ENCODE peak calls at places on chromosomes 1 and 21, in nine cellular contexts. X, W, V, J, B, R, N, Y and K are unnamed samples.

GRCh38 chr1:30764939-30765582 is 7.5 kb upstream of the LAPTM5 start:
- DNase-seq in V (no peak), N (no peak), Y (no peak), X (no peak), W (no peak), J (no peak), R (no peak), B (no peak), K (no peak)

GRCh38 chr1:183648042-183648441 is 5.1 kb downstream of the APOBEC4 start:
- DNase-seq in R (no peak), Y (no peak), W (no peak), X (no peak), J (no peak), N (no peak), B (no peak), V (no peak), K (no peak)

GRCh38 chr1:48853006-48853405 is 76.3 kb upstream of the BEND5 start:
- DNase-seq in X (peak), R (no peak), V (no peak), B (no peak), Y (no peak), N (no peak), W (no peak), J (no peak), K (no peak)

GRCh38 chr21:36968414-36968813 is 1.9 kb upstream of the HLCS start:
- DNase-seq in J (no peak), R (no peak), Y (no peak), W (no peak), B (no peak), N (no peak), V (no peak), X (no peak), K (no peak)

GRCh38 chr1:102234753-102235359 is 238.1 kb upstream of the OLFM3 start:
- DNase-seq in R (no peak), N (no peak), W (no peak), V (no peak), B (no peak), Y (no peak), J (no peak), X (no peak), K (no peak)

GRCh38 chr1:50704126-50704525 is 255.9 kb downstream of the FAF1 start:
- DNase-seq in Y (peak), N (no peak), B (no peak), R (no peak), X (peak), J (no peak), W (peak), V (no peak), K (no peak)

GRCh38 chr1:11701551-11701961 is 10.0 kb downstream of the DRAXIN start:
- DNase-seq in V (no peak), B (no peak), Y (peak), R (no peak), X (no peak), W (no peak), N (no peak), J (no peak), K (no peak)

GRCh38 chr1:111503585-111504060 is at the start of the genes ADORA3 and TMIGD3:
- DNase-seq in B (peak), J (no peak), W (no peak), N (no peak), R (no peak), V (no peak), Y (no peak), X (no peak), K (no peak)

GRCh38 chr1:214846971-214847810 is 235.3 kb upstream of the KCNK2 start:
- DNase-seq in J (no peak), B (no peak), W (no peak), X (no peak), N (no peak), V (no peak), Y (no peak), R (no peak), K (no peak)

GRCh38 chr1:41662656-41663437 is 178.4 kb upstream of the EDN2 start:
- DNase-seq in J (peak), N (peak), B (peak), X (peak), V (no peak), R (no peak), Y (peak), W (no peak), K (no peak)

GRCh38 chr1:151924691-151925587 is 15.6 kb upstream of the THEM4 start:
- DNase-seq in V (no peak), N (no peak), W (no peak), J (no peak), Y (no peak), B (no peak), R (no peak), X (no peak), K (no peak)

GRCh38 chr1:39632491-39633417 is 6.7 kb downstream of the HEYL start:
- DNase-seq in W (peak), B (peak), X (no peak), J (peak), N (peak), V (no peak), R (peak), Y (no peak), K (no peak)

GRCh38 chr1:40477680-40478057 is 579 bp downstream of the ZFP69 start:
- DNase-seq in X (no peak), B (peak), Y (no peak), W (peak), R (no peak), V (no peak), J (no peak), N (peak), K (peak)

DNA sequence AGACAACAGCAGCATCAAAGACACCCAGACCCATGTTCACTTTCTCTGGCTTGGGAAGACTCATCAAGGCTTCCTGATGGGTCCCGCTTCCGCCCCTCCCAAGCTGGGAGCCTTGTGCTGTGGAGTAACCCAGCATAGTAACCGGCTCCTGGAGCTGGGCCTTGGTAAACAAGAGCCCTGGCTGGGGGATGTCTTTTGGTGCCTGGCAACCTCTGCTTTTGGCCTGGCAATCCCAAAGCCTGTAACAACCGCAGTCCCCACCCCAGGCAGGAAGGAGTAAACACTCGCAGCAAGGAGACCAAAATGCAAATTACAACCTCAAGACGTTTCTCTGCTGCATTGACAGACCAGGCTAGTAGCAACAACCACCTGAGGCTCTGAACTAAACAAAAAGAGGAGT is 16.9 kb upstream of the THRAP3 start:
- DNase-seq in X (no peak), W (no peak), R (peak), J (peak), N (no peak), V (no peak), Y (no peak), B (peak), K (peak)
- H3K27ac ChIP-seq in X (peak), W (no peak), R (peak), J (peak), N (no peak), V (peak), Y (no peak), B (no peak), K (no peak)

GRCh38 chr1:155909894-155910293 is 1.3 kb downstream of the RIT1 start:
- DNase-seq in J (no peak), B (no peak), N (no peak), W (no peak), Y (no peak), V (no peak), R (peak), X (no peak), K (no peak)
- H3K4me3 ChIP-seq in J (peak), B (peak), N (no peak), W (peak), Y (peak), V (peak), R (peak), X (peak), K (peak)

DNA sequence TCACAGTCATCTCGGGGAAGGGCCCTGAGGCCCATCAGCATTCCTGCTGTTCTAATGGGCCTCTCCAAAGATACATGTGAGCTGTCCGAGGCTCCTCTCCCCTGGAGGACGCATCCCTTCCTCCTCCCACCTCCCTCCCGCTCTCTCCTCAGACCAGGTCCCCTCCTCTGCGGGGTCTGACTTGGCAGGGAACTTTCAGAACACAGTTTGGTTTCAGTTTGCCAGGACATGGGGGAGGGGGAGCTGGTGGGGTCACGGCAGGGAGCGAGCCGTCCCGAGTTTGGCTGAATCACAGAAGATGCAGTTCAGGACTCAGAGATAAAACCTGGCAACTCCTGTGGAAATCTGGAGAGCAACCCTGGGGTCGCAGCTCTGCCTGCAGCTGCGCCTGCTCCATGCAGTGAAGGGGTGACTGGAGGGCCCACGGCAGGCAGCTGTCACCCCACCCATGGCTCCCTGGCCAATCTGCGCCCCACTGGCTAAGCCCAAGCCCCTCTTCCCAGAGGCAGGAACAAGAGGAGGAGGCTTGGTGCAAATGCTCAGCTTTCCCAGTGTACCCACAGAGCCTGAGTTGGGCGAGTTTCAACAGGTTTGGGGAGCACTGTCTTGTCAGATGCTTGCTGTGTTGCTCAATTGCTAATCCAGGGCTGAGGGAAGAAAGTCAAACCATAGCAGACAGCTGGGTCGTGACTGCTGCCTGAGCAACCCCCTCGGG is 5.7 kb downstream of the WNT4 start:
- DNase-seq in Y (no peak), R (no peak), W (no peak), N (peak), B (no peak), X (no peak), V (no peak), J (no peak), K (no peak)
- TF ChIP-seq EP300 in Y (no peak), R (no peak), W (no peak), N (no peak), B (no peak), X (no peak), V (no peak), J (no peak), K (no peak)

GRCh38 chr1:228352677-228353481 is 53.8 kb downstream of the TRIM11 start:
- DNase-seq in B (no peak), V (no peak), R (no peak), J (peak), Y (no peak), N (peak), X (no peak), W (no peak), K (no peak)
- H3K27ac ChIP-seq in B (no peak), V (no peak), R (no peak), J (no peak), Y (no peak), N (no peak), X (no peak), W (no peak), K (no peak)

GRCh38 chr1:230938924-230939368 is 39.7 kb downstream of the TTC13 start:
- DNase-seq in N (no peak), B (no peak), J (no peak), W (no peak), R (no peak), V (no peak), Y (no peak), X (no peak), K (no peak)
- H3K4me3 ChIP-seq in N (no peak), B (no peak), J (no peak), W (no peak), R (no peak), V (no peak), Y (no peak), X (no peak), K (no peak)

DNA sequence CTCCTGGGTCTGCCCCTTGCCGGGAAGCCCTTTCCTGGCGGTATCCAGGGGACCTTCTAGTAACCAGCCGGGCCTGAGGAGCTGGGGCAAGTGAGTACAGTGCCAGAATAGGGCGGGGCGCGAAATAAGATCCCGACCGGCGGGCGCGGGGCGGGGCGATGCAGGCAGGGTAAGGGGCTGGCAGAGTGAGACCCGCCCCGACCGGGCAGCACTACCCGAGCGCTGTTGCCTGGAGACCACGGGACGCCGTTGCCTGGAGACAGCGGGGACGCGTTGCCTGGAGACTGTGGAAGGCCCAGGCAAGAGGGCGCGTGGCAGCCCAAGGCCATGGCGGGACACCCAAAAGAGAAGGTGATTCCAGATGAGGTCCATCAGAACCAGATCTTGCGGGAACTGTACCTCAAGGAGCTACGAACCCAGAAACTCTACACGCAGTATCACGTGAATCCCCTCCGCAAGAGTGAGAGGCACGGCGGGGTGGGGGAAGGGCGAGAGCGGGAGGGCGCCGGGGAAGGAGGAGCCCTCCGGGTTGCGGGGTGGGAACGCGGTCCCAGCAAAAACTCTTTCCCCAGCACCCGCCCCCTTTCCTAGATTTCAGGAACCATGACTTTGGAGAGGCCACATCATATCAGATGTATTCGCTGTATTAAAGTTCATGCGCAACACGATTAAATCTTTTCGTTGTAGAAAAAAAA is 24.3 kb downstream of the EBNA1BP2 start:
- DNase-seq in W (peak), B (peak), R (peak), V (no peak), N (peak), Y (peak), X (no peak), J (peak), K (peak)
- TF ChIP-seq EP300 in W (no peak), B (no peak), R (no peak), V (no peak), N (no peak), Y (no peak), X (no peak), J (no peak), K (no peak)

GRCh38 chr21:42223826-42224575 is 5.1 kb downstream of the ABCG1 start:
- DNase-seq in J (peak), R (no peak), Y (no peak), X (no peak), W (no peak), N (no peak), V (no peak), B (no peak), K (no peak)

GRCh38 chr21:42222821-42223390 is 4.0 kb downstream of the ABCG1 start:
- DNase-seq in X (no peak), W (no peak), N (no peak), B (no peak), Y (no peak), J (peak), V (no peak), R (no peak), K (no peak)

GRCh38 chr21:42225042-42225441 is 6.1 kb downstream of the ABCG1 start:
- DNase-seq in Y (no peak), B (no peak), N (no peak), R (no peak), W (no peak), V (no peak), J (no peak), X (no peak), K (no peak)

GRCh38 chr21:42227909-42228708 is 9.2 kb downstream of the ABCG1 start:
- DNase-seq in V (peak), W (peak), B (peak), N (peak), Y (peak), R (peak), X (peak), J (peak), K (peak)

DNA sequence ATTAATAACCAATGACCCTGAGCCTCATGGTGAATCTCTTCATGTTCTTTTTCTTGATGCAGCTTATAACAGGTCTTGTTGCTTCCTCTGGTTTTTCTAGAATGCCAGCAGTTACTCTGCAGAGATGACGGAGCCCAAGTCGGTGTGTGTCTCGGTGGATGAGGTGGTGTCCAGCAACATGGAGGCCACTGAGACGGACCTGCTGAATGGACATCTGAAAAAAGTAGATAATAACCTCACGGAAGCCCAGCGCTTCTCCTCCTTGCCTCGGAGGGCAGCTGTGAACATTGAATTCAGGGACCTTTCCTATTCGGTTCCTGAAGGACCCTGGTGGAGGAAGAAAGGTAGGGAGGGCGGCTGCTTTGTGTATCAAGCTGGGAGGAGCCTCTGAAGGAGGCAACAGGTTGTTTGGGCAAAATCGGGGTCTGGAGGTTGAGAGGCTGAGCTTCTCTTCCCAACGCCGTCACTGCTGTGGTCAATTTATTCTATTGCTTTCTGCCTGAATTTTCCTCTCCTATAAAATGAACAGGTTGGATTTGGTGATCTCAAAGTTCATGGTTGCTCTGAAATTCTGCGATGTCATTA is 6.7 kb downstream of the ABCG1 start:
- DNase-seq in V (no peak), Y (no peak), B (no peak), N (no peak), R (no peak), J (peak), X (no peak), W (no peak), K (no peak)
- H3K27ac ChIP-seq in V (no peak), Y (no peak), B (peak), N (no peak), R (no peak), J (no peak), X (no peak), W (no peak), K (no peak)